ENCODE peak calls at places on chromosomes 7 and 10, in five cellular contexts. R, S, K, P and O are unnamed samples.

GRCh38 chr7:18684899-18685298 is 189.3 kb downstream of the HDAC9 start:
- DNase-seq in R (peak; percentile 52), S (no peak), K (no peak), P (no peak), O (no peak)

GRCh38 chr10:13271552-13272163 is 28.2 kb downstream of the PHYH start:
- DNase-seq in R (no peak), S (peak; percentile 92), K (peak; percentile 90), P (peak; percentile 1), O (peak; percentile 95)

GRCh38 chr7:24764972-24765744 is 7.9 kb upstream of the GSDME start:
- DNase-seq in R (no peak), S (no peak), K (no peak), P (no peak), O (no peak)

GRCh38 chr10:73892314-73893080 is 18.1 kb upstream of the CAMK2G start:
- DNase-seq in R (peak; percentile 75), S (no peak), K (no peak), P (peak; percentile 99), O (no peak)

GRCh38 chr7:22549667-22550513 is 49.9 kb upstream of the STEAP1B start:
- DNase-seq in R (no peak), S (peak; percentile 61), K (peak; percentile 90), P (peak; percentile 64), O (peak; percentile 96)

GRCh38 chr10:46283945-46284285 is 2.9 kb upstream of the ANTXRL start:
- DNase-seq in R (no peak), S (no peak), K (no peak), P (no peak), O (no peak)

GRCh38 chr7:80428161-80429054 is 83.5 kb downstream of the GNAT3 start:
- DNase-seq in R (peak; percentile 36), S (peak; percentile 19), K (peak; percentile 83), P (peak; percentile 73), O (peak; percentile 61)

GRCh38 chr10:19048901-19049300 is 300 bp downstream of the MALRD1 start:
- DNase-seq in R (no peak), S (no peak), K (no peak), P (no peak), O (no peak)

GRCh38 chr10:26481914-26482550 is 43.9 kb downstream of the APBB1IP start:
- DNase-seq in R (no peak), S (no peak), K (no peak), P (no peak), O (no peak)

GRCh38 chr7:143422033-143422432 is 13.4 kb upstream of the EPHA1 start:
- DNase-seq in R (no peak), S (no peak), K (no peak), P (no peak), O (no peak)

GRCh38 chr7:134476044-134476443 is 17.1 kb upstream of the AKR1B1 start:
- DNase-seq in R (no peak), S (no peak), K (no peak), P (no peak), O (no peak)

GRCh38 chr10:131764929-131765328 is 135.9 kb upstream of the PPP2R2D start:
- DNase-seq in R (no peak), S (no peak), K (no peak), P (no peak), O (no peak)

GRCh38 chr7:91082854-91083495 is 181.3 kb upstream of the FZD1 start:
- DNase-seq in R (peak; percentile 23), S (peak; percentile 14), K (no peak), P (peak; percentile 41), O (no peak)

GRCh38 chr7:92242972-92243371 is 2.7 kb downstream of the KRIT1 start:
- DNase-seq in R (no peak), S (no peak), K (no peak), P (no peak), O (no peak)

GRCh38 chr10:71396714-71397339 is at the start of gene CDH23:
- DNase-seq in R (no peak), S (no peak), K (peak; percentile 66), P (no peak), O (peak; percentile 87)
- H3K4me3 ChIP-seq in R (no peak within 1 kb of the TSS), S (no peak within 1 kb of the TSS), K (peak within 1 kb of the TSS; percentile 47), P (no peak within 1 kb of the TSS), O (peak within 1 kb of the TSS; percentile 75)

GRCh38 chr10:71729023-71729649 is 9.6 kb upstream of the C10orf105 start:
- DNase-seq in R (no peak), S (no peak), K (no peak), P (peak; percentile 69), O (no peak)

GRCh38 chr10:71734797-71735196 is 15.2 kb upstream of the C10orf105 start:
- DNase-seq in R (no peak), S (no peak), K (no peak), P (no peak), O (no peak)

GRCh38 chr10:71728218-71728737 is 8.7 kb upstream of the C10orf105 start:
- DNase-seq in R (no peak), S (peak; percentile 48), K (no peak), P (no peak), O (no peak)

GRCh38 chr10:71735709-71736569 is 16.4 kb upstream of the C10orf105 start:
- DNase-seq in R (no peak), S (no peak), K (no peak), P (no peak), O (peak; percentile 73)

GRCh38 chr10:71731791-71732190 is 12.2 kb upstream of the C10orf105 start:
- DNase-seq in R (no peak), S (no peak), K (no peak), P (no peak), O (no peak)
- H3K9ac ChIP-seq in R (no peak overlapping the region), S (no peak overlapping the region), K (no peak overlapping the region), P (no peak overlapping the region), O (no peak overlapping the region)

GRCh38 chr10:6780008-6780677 is 200.1 kb upstream of the PRKCQ start:
- DNase-seq in R (no peak), S (peak; percentile 45), K (no peak), P (no peak), O (no peak)
- H3K4me3 ChIP-seq in R (no peak overlapping the region), S (no peak overlapping the region), K (no peak overlapping the region), P (no peak overlapping the region), O (no peak overlapping the region)

GRCh38 chr7:30815016-30815854 is 44.0 kb downstream of the MINDY4 start:
- DNase-seq in R (no peak), S (no peak), K (no peak), P (peak; percentile 5), O (no peak)
- H3K9ac ChIP-seq in R (no peak overlapping the region), S (no peak overlapping the region), K (no peak overlapping the region), P (no peak overlapping the region), O (no peak overlapping the region)